ENCODE peak calls at places on chromosomes 3 and 15, in nine cellular contexts. L, P, Z, N, M, K, T, A and D are unnamed samples.

GRCh38 chr3:19543212-19543841 is 390.7 kb downstream of the EFHB start:
- DNase-seq in L (no peak), P (peak; percentile 27), Z (peak; percentile 32), N (no peak), M (no peak), K (no peak), T (no peak), A (no peak), D (peak; percentile 58)

GRCh38 chr3:128491071-128491899 is 1.7 kb downstream of the GATA2 start:
- DNase-seq in L (no peak), P (no peak), Z (no peak), N (no peak), M (peak; percentile 45), K (no peak), T (no peak), A (no peak), D (no peak)

GRCh38 chr3:8223766-8224165 is 277.9 kb upstream of the LMCD1 start:
- DNase-seq in L (no peak), P (no peak), Z (no peak), N (no peak), M (peak; percentile 6), K (no peak), T (no peak), A (peak; percentile 2), D (no peak)

GRCh38 chr3:62051506-62051905 is 321.8 kb downstream of the FEZF2 start:
- DNase-seq in L (no peak), P (no peak), Z (no peak), N (no peak), M (peak; percentile 40), K (peak; percentile 10), T (peak; percentile 40), A (no peak), D (no peak)

GRCh38 chr15:84864429-84864795 is 20.1 kb upstream of the SLC28A1 start:
- DNase-seq in L (no peak), P (no peak), Z (no peak), N (no peak), M (no peak), K (no peak), T (no peak), A (no peak), D (no peak)

GRCh38 chr3:176766862-176767261 is 430.4 kb downstream of the TBL1XR1 start:
- DNase-seq in L (no peak), P (no peak), Z (no peak), N (no peak), M (peak; percentile 11), K (no peak), T (no peak), A (no peak), D (no peak)

GRCh38 chr3:130688677-130689076 is 58.0 kb downstream of the PIK3R4 start:
- DNase-seq in L (no peak), P (no peak), Z (no peak), N (no peak), M (peak; percentile 66), K (no peak), T (no peak), A (no peak), D (no peak)

GRCh38 chr3:150793641-150794040 is 30.7 kb upstream of the SIAH2 start:
- DNase-seq in L (no peak), P (no peak), Z (no peak), N (no peak), M (no peak), K (no peak), T (no peak), A (no peak), D (no peak)

GRCh38 chr15:55530861-55531313 is 22.9 kb upstream of the DNAAF4 start:
- DNase-seq in L (no peak), P (no peak), Z (no peak), N (no peak), M (peak; percentile 40), K (peak; percentile 93), T (no peak), A (no peak), D (no peak)

GRCh38 chr3:120341658-120342346 is 7.4 kb downstream of the LRRC58 start:
- DNase-seq in L (no peak), P (no peak), Z (no peak), N (no peak), M (no peak), K (no peak), T (no peak), A (no peak), D (no peak)

GRCh38 chr3:153023896-153024295 is 138.1 kb upstream of the RAP2B start:
- DNase-seq in L (no peak), P (no peak), Z (no peak), N (no peak), M (no peak), K (no peak), T (no peak), A (no peak), D (no peak)

GRCh38 chr15:66638377-66638776 is 63.7 kb upstream of the SMAD6 start:
- DNase-seq in L (peak; percentile 44), P (no peak), Z (no peak), N (no peak), M (no peak), K (no peak), T (no peak), A (no peak), D (no peak)

GRCh38 chr3:127456471-127457093 is 134.0 kb downstream of the TPRA1 start:
- DNase-seq in L (peak; percentile 47), P (no peak), Z (no peak), N (no peak), M (peak; percentile 77), K (peak; percentile 48), T (no peak), A (no peak), D (no peak)

GRCh38 chr3:14345496-14346150 is 56.8 kb upstream of the SLC6A6 start:
- DNase-seq in L (no peak), P (no peak), Z (no peak), N (no peak), M (peak; percentile 59), K (peak; percentile 69), T (no peak), A (no peak), D (no peak)

GRCh38 chr15:70508561-70509281 is 254.6 kb downstream of the UACA start:
- DNase-seq in L (no peak), P (no peak), Z (no peak), N (no peak), M (peak; percentile 90), K (peak; percentile 89), T (no peak), A (no peak), D (no peak)